ENCODE peak calls at places on chromosomes 5 and 9, in five cellular contexts. P, H, C, F and Z are unnamed samples. For H3K4me1, the result is how much of the 10 kb centered on the place peaks cover.

GRCh38 chr5:18772475-18772874 is 1138.2 kb downstream of the TAF11L14 start:
- DNase-seq in P (no peak), H (no peak), C (no peak), F (no peak), Z (no peak)

GRCh38 chr5:139684881-139685749 is 37.0 kb downstream of the CXXC5 start:
- DNase-seq in P (no peak), H (no peak), C (no peak), F (peak), Z (no peak)

GRCh38 chr9:69443178-69443577 is 118.2 kb downstream of the ENTREP1 start:
- DNase-seq in P (no peak), H (peak), C (no peak), F (no peak), Z (no peak)

GRCh38 chr5:140634103-140634502 is 1.1 kb upstream of the CD14 start:
- DNase-seq in P (no peak), H (no peak), C (no peak), F (no peak), Z (no peak)

GRCh38 chr5:139919308-139919707 is 123.7 kb downstream of the PSD2 start:
- DNase-seq in P (no peak), H (no peak), C (no peak), F (no peak), Z (no peak)

GRCh38 chr5:113524927-113525326 is 11.4 kb downstream of the YTHDC2 start:
- DNase-seq in P (no peak), H (no peak), C (no peak), F (no peak), Z (no peak)

GRCh38 chr5:149053027-149053705 is 9.7 kb downstream of the SH3TC2 start:
- DNase-seq in P (no peak), H (no peak), C (no peak), F (no peak), Z (no peak)

GRCh38 chr5:82544004-82544403 is 265.9 kb upstream of the RPS23 start:
- DNase-seq in P (no peak), H (no peak), C (no peak), F (no peak), Z (no peak)

GRCh38 chr9:95373069-95373681 is 55.7 kb upstream of the FANCC start:
- DNase-seq in P (no peak), H (no peak), C (no peak), F (no peak), Z (no peak)

GRCh38 chr9:37146372-37146771 is 26.0 kb downstream of the ZCCHC7 start:
- DNase-seq in P (no peak), H (no peak), C (no peak), F (no peak), Z (no peak)

GRCh38 chr9:21836437-21837161 is 34.2 kb downstream of the MTAP start:
- DNase-seq in P (no peak), H (no peak), C (no peak), F (no peak), Z (no peak)

GRCh38 chr9:138094028-138094427 is 216.4 kb downstream of the CACNA1B start:
- DNase-seq in P (no peak), H (no peak), C (no peak), F (no peak), Z (no peak)

GRCh38 chr5:96919754-96920197 is 16.1 kb upstream of the LNPEP start:
- DNase-seq in P (no peak), H (no peak), C (no peak), F (no peak), Z (no peak)

GRCh38 chr9:133058550-133059320 is 3.0 kb upstream of the CEL start:
- DNase-seq in P (no peak), H (no peak), C (no peak), F (no peak), Z (no peak)

GRCh38 chr9:88462191-88462590 is 72.8 kb upstream of the NXNL2 start:
- DNase-seq in P (no peak), H (no peak), C (no peak), F (no peak), Z (no peak)

GRCh38 chr9:81002920-81003319 is 686.4 kb downstream of the TLE1 start:
- DNase-seq in P (no peak), H (no peak), C (no peak), F (no peak), Z (no peak)

GRCh38 chr5:38796000-38796738 is 49.6 kb upstream of the OSMR start:
- DNase-seq in P (no peak), H (no peak), C (no peak), F (no peak), Z (peak)

DNA sequence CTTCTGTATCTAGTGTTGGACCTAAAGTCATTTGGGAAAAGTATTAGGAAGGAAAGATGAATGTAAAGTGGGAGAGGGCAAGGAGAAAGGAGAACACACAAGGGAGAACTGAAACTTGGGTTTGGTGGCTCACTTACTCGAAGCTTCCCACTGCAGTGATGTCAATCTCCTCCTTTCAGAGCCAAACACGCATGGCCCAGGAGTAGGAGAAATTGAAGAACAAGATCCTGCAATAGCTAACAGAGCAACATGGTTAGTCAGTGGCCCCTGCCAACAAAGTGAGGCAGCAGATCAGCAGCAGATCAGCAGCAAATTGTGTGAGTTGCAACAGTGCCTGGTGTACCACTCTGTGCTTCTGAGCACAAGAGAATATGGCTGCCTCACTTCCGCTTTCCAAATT is 366.4 kb downstream of the PSAT1 start:
- DNase-seq in P (no peak), H (no peak), C (no peak), F (no peak), Z (no peak)
- H3K4me1 ChIP-seq in P (under half), H (under half), C (under half), F (under half), Z (under half)

DNA sequence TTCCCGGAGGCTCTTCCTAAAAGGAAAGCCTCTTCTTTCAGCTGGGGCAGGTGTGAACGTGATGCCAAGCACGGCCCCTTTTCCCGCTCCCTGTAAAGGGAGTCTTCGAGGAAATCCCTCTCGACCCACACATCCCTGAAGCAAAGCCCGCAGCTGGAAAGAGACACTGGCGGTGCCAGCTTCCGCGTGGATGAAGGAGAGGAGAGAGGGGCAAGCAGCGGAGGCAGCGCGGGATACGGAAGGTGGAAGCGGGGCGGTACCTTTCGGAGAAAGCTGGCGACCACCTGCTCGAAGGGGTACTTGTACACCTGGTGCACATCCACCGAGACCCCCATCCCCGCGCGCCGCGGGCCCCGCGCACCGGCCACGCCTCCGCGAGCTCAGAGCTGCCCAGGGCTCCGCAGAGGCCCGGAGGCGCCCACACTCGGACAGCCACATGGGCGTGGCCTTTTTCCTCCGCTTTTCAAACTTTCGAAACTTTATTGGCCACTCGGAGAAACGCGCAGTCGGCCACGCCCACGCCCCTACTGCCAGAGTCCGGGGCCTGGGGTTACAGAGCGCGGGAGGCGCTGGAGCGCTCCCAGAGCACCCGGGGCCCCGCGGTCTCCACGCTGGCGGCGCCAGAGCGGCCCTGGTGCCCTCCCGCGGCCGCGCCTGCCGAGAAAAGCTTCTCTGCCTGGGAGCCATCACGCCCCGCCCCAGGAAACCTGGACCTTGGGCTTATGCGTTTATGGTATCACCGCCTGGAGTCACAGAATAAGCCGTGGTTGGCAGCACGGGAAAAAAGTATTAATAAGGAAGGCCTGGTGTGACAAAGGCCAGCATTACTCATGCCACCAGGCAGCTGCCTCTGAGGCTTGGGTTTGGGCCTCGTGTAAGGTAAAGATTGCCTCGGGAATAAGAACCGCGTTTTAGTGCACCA is at the start of gene PRELID2:
- DNase-seq in P (peak), H (peak), C (peak), F (peak), Z (peak)
- H3K27ac ChIP-seq in P (no peak), H (peak), C (peak), F (peak), Z (peak)

GRCh38 chr5:143064207-143064606 is 294.0 kb downstream of the ARHGAP26 start:
- DNase-seq in P (no peak), H (no peak), C (no peak), F (no peak), Z (no peak)
- H3K4me1 ChIP-seq in P (under half), H (half or more), C (under half), F (under half), Z (half or more)

DNA sequence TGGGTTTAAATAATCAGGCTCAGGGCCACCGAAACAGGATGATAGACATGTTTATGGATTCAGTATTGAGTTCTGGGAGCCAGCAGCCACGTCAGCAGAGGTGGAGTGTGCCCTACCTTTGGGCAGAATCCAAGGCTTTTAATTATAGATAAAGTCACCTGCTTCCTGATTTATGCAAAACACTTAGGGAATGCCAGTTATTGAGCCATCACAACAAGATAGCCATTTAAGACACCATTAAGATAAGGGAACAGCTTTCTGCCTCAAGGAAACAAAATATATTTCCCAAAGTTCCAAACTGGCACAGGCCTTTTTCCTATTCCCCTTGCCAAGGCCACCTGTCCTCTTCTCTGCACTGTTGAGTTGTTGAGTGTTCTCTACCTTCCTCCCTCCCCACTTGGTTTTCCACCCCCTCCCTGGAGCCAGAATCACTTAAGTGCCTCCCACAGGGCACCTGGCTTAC is 2.4 kb downstream of the CCL28 start:
- DNase-seq in P (no peak), H (no peak), C (peak), F (peak), Z (no peak)
- H3K27ac ChIP-seq in P (no peak), H (peak), C (peak), F (peak), Z (no peak)

DNA sequence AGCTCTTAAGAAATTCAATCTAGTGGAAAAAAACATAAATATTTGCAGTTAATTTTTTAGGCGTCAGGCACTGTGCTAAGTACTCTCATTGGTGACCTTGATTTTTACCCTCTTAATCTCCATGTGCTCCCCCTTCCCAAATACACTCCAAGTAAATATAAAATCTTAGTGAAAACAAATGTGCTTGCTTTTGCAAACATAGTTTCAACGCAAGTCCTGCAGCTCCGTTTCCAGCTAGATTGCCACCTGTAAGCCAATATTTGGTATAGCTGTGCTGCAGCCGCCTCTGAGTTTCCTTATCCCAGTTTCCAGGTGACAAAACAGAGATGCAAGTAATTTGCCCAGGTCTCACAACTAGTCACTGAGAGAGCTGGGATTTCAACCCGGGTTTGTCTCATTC is 1.9 kb upstream of the MTMR12 start:
- DNase-seq in P (no peak), H (no peak), C (no peak), F (peak), Z (no peak)
- H3K4me1 ChIP-seq in P (under half), H (under half), C (under half), F (under half), Z (under half)

GRCh38 chr5:37045703-37046102 is 169.1 kb downstream of the NIPBL start:
- DNase-seq in P (no peak), H (no peak), C (no peak), F (no peak), Z (no peak)
- H3K27ac ChIP-seq in P (no peak), H (no peak), C (no peak), F (no peak), Z (no peak)

DNA sequence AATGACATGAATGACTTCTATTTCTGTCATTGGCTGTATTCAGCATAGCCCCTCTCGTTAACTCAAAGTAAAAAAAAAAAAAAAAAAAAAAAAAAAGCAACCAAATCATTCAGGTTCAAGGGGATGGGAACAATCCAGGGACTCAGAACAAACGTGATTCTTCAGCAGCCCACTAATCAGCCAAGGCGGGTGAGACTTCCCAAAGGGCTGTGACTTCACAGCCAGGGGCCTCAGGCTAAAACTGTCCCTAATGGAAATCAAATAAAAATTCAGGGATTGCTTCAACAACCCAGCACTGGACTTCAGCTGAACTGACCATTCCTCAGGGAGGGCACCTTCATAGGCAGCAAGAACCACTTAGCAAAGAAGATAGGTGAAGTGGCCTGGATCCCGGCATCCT is 86.2 kb upstream of the FAM169A start:
- DNase-seq in P (no peak), H (no peak), C (no peak), F (no peak), Z (no peak)
- H3K4me1 ChIP-seq in P (under half), H (under half), C (under half), F (under half), Z (under half)